ENCODE peak calls at places on chromosomes 11 and 22, in nine cellular contexts. One of them, this sample, is unnamed.

GRCh38 chr11:73241300-73241699 is 23.2 kb downstream of the P2RY2 start:
- DNase-seq in H1: no peak
- DNase-seq in retinal pigment epithelial cell: no peak
- DNase-seq in A549: no peak
- DNase-seq in tibial nerve: no peak
- DNase-seq in HL-60: no peak
- DNase-seq in mucosa of descending colon: peak; percentile 1
- DNase-seq in endothelial cell: no peak
- DNase-seq in nephron progenitor cell: no peak
- DNase-seq in this sample: no peak

GRCh38 chr11:26188559-26188958 is 143.4 kb upstream of the ANO3 start:
- DNase-seq in endothelial cell: no peak
- DNase-seq in retinal pigment epithelial cell: peak; percentile 16
- DNase-seq in A549: no peak
- DNase-seq in HL-60: no peak
- DNase-seq in mucosa of descending colon: no peak
- DNase-seq in nephron progenitor cell: no peak
- DNase-seq in tibial nerve: no peak
- DNase-seq in H1: no peak
- DNase-seq in this sample: no peak

GRCh38 chr22:48578138-48579034 is 1249.3 kb downstream of the BRD1 start:
- DNase-seq in tibial nerve: no peak
- DNase-seq in A549: no peak
- DNase-seq in retinal pigment epithelial cell: no peak
- DNase-seq in mucosa of descending colon: no peak
- DNase-seq in HL-60: no peak
- DNase-seq in endothelial cell: no peak
- DNase-seq in nephron progenitor cell: no peak
- DNase-seq in H1: no peak
- DNase-seq in this sample: no peak

GRCh38 chr11:122690801-122691649 is 35.5 kb downstream of the UBASH3B start:
- DNase-seq in H1: no peak
- DNase-seq in tibial nerve: no peak
- DNase-seq in retinal pigment epithelial cell: no peak
- DNase-seq in mucosa of descending colon: no peak
- DNase-seq in A549: no peak
- DNase-seq in nephron progenitor cell: no peak
- DNase-seq in HL-60: peak; percentile 90
- DNase-seq in endothelial cell: no peak
- DNase-seq in this sample: no peak

GRCh38 chr11:57483570-57483934 is 23.2 kb downstream of the RTN4RL2 start:
- DNase-seq in nephron progenitor cell: no peak
- DNase-seq in HL-60: no peak
- DNase-seq in mucosa of descending colon: no peak
- DNase-seq in endothelial cell: no peak
- DNase-seq in tibial nerve: no peak
- DNase-seq in retinal pigment epithelial cell: no peak
- DNase-seq in A549: no peak
- DNase-seq in H1: no peak
- DNase-seq in this sample: no peak

GRCh38 chr22:44426981-44427380 is 71.1 kb downstream of the RTL6 start:
- DNase-seq in tibial nerve: no peak
- DNase-seq in H1: no peak
- DNase-seq in endothelial cell: no peak
- DNase-seq in HL-60: no peak
- DNase-seq in nephron progenitor cell: no peak
- DNase-seq in A549: no peak
- DNase-seq in mucosa of descending colon: peak; percentile 4
- DNase-seq in retinal pigment epithelial cell: no peak
- DNase-seq in this sample: no peak

GRCh38 chr11:46381046-46381835 is at the start of gene MDK:
- DNase-seq in endothelial cell: peak; percentile 69
- DNase-seq in tibial nerve: no peak
- DNase-seq in nephron progenitor cell: peak; percentile 76
- DNase-seq in H1: no peak
- DNase-seq in A549: no peak
- DNase-seq in retinal pigment epithelial cell: no peak
- DNase-seq in mucosa of descending colon: peak; percentile 65
- DNase-seq in HL-60: no peak
- DNase-seq in this sample: no peak

GRCh38 chr11:69674886-69675714 is at the start of gene LTO1:
- DNase-seq in A549: peak; percentile 98
- DNase-seq in mucosa of descending colon: peak; percentile 98
- DNase-seq in endothelial cell: peak; percentile 98
- DNase-seq in HL-60: peak; percentile 93
- DNase-seq in H1: peak; percentile 85
- DNase-seq in nephron progenitor cell: peak; percentile 98
- DNase-seq in tibial nerve: peak; percentile 92
- DNase-seq in retinal pigment epithelial cell: peak; percentile 72
- DNase-seq in this sample: peak; percentile 98

GRCh38 chr11:83759148-83759547 is 473.0 kb upstream of the CCDC90B start:
- DNase-seq in A549: no peak
- DNase-seq in nephron progenitor cell: no peak
- DNase-seq in H1: no peak
- DNase-seq in HL-60: no peak
- DNase-seq in endothelial cell: no peak
- DNase-seq in retinal pigment epithelial cell: no peak
- DNase-seq in mucosa of descending colon: no peak
- DNase-seq in tibial nerve: no peak
- DNase-seq in this sample: no peak

GRCh38 chr11:109945626-109946321 is 147.4 kb upstream of the ZC3H12C start:
- DNase-seq in nephron progenitor cell: no peak
- DNase-seq in A549: no peak
- DNase-seq in endothelial cell: no peak
- DNase-seq in tibial nerve: no peak
- DNase-seq in mucosa of descending colon: no peak
- DNase-seq in H1: no peak
- DNase-seq in retinal pigment epithelial cell: no peak
- DNase-seq in HL-60: no peak
- DNase-seq in this sample: no peak

GRCh38 chr22:49853981-49854791 is 542 bp downstream of the ZBED4 start:
- DNase-seq in H1: no peak
- DNase-seq in HL-60: peak; percentile 45
- DNase-seq in retinal pigment epithelial cell: no peak
- DNase-seq in endothelial cell: peak; percentile 35
- DNase-seq in tibial nerve: no peak
- DNase-seq in mucosa of descending colon: peak; percentile 69
- DNase-seq in nephron progenitor cell: peak; percentile 53
- DNase-seq in A549: peak; percentile 21
- DNase-seq in this sample: no peak

GRCh38 chr22:35348703-35349102 is 32.2 kb upstream of the HMOX1 start:
- DNase-seq in A549: no peak
- DNase-seq in retinal pigment epithelial cell: no peak
- DNase-seq in H1: no peak
- DNase-seq in endothelial cell: no peak
- DNase-seq in HL-60: no peak
- DNase-seq in tibial nerve: no peak
- DNase-seq in nephron progenitor cell: no peak
- DNase-seq in mucosa of descending colon: no peak
- DNase-seq in this sample: no peak

GRCh38 chr11:45233121-45233803 is 52.9 kb downstream of the SYT13 start:
- DNase-seq in A549: peak; percentile 61
- DNase-seq in retinal pigment epithelial cell: no peak
- DNase-seq in mucosa of descending colon: peak; percentile 82
- DNase-seq in H1: peak; percentile 53
- DNase-seq in nephron progenitor cell: peak; percentile 83
- DNase-seq in endothelial cell: peak; percentile 87
- DNase-seq in tibial nerve: peak; percentile 47
- DNase-seq in HL-60: peak; percentile 53
- DNase-seq in this sample: peak; percentile 91

DNA sequence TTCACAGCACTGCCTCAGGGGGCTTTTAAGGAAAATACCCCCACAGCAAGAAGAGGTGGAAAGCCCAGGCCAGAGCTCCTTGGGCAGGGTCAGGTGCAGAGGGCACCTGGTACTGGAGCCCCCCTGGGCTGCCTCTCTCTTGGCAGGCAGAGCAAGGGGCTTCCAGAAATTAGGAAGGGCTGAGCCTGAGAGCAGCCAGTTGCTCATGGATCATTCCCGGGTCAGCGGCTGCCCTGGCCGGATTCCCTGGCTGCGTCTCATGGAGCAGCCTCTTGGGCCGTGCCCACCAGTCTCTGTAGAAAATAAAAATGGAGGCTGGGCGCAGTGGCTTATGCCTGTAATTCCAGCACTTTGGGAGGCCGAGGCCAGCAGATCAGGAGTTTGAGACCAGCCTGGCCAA is 10.3 kb upstream of the OMP start:
- DNase-seq in mucosa of descending colon: peak; percentile 29
- DNase-seq in retinal pigment epithelial cell: no peak
- DNase-seq in endothelial cell: no peak
- DNase-seq in tibial nerve: no peak
- DNase-seq in A549: no peak
- DNase-seq in nephron progenitor cell: no peak
- DNase-seq in HL-60: no peak
- DNase-seq in H1: no peak
- DNase-seq in this sample: no peak
- TF ChIP-seq CTCF in mucosa of descending colon: no peak
- TF ChIP-seq CTCF in retinal pigment epithelial cell: no peak
- TF ChIP-seq CTCF in endothelial cell: no peak
- TF ChIP-seq CTCF in tibial nerve: no peak
- TF ChIP-seq CTCF in A549: no peak
- TF ChIP-seq CTCF in nephron progenitor cell: no peak
- TF ChIP-seq CTCF in HL-60: no peak
- TF ChIP-seq CTCF in H1: no peak
- TF ChIP-seq CTCF in this sample: no peak

GRCh38 chr22:36935694-36936093 is 22.3 kb downstream of the CSF2RB start:
- DNase-seq in endothelial cell: no peak
- DNase-seq in nephron progenitor cell: no peak
- DNase-seq in A549: no peak
- DNase-seq in HL-60: no peak
- DNase-seq in tibial nerve: no peak
- DNase-seq in mucosa of descending colon: no peak
- DNase-seq in retinal pigment epithelial cell: no peak
- DNase-seq in H1: no peak
- DNase-seq in this sample: no peak
- TF ChIP-seq CTCF in endothelial cell: no peak
- TF ChIP-seq CTCF in nephron progenitor cell: no peak
- TF ChIP-seq CTCF in A549: no peak
- TF ChIP-seq CTCF in HL-60: no peak
- TF ChIP-seq CTCF in tibial nerve: no peak
- TF ChIP-seq CTCF in mucosa of descending colon: no peak
- TF ChIP-seq CTCF in retinal pigment epithelial cell: no peak
- TF ChIP-seq CTCF in H1: no peak
- TF ChIP-seq CTCF in this sample: no peak

DNA sequence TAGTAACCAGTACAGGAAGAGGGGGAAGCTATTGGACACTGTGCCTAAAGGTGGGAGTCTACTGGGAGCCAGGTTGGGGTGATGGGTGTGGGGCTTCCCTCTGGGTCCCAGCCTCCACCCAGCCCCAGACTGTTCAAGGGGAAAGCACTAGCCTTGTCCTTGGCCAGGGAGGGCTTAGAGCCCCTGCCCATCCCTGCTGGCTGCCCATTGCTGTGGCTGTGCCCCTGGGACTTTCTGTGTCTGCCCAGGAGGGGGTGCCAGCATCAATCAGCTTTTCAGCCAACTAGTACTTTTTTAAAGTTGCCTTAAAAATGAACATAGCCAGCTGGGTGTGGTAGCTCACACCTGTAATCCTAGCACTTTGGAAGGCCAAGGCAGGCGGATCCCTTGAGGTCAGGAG is 19.9 kb downstream of the INCENP start:
- DNase-seq in endothelial cell: no peak
- DNase-seq in H1: no peak
- DNase-seq in nephron progenitor cell: no peak
- DNase-seq in HL-60: no peak
- DNase-seq in retinal pigment epithelial cell: no peak
- DNase-seq in mucosa of descending colon: no peak
- DNase-seq in A549: no peak
- DNase-seq in tibial nerve: peak; percentile 2
- DNase-seq in this sample: no peak
- TF ChIP-seq CTCF in endothelial cell: no peak
- TF ChIP-seq CTCF in H1: no peak
- TF ChIP-seq CTCF in nephron progenitor cell: no peak
- TF ChIP-seq CTCF in HL-60: no peak
- TF ChIP-seq CTCF in retinal pigment epithelial cell: peak; percentile 41
- TF ChIP-seq CTCF in mucosa of descending colon: no peak
- TF ChIP-seq CTCF in A549: no peak
- TF ChIP-seq CTCF in tibial nerve: no peak
- TF ChIP-seq CTCF in this sample: no peak

GRCh38 chr11:112665291-112665690 is 295.9 kb upstream of the NCAM1 start:
- DNase-seq in A549: no peak
- DNase-seq in retinal pigment epithelial cell: no peak
- DNase-seq in HL-60: no peak
- DNase-seq in H1: no peak
- DNase-seq in tibial nerve: no peak
- DNase-seq in endothelial cell: no peak
- DNase-seq in nephron progenitor cell: no peak
- DNase-seq in mucosa of descending colon: no peak
- DNase-seq in this sample: no peak

GRCh38 chr11:112661571-112661970 is 299.6 kb upstream of the NCAM1 start:
- DNase-seq in mucosa of descending colon: no peak
- DNase-seq in H1: no peak
- DNase-seq in nephron progenitor cell: no peak
- DNase-seq in HL-60: no peak
- DNase-seq in endothelial cell: no peak
- DNase-seq in retinal pigment epithelial cell: no peak
- DNase-seq in tibial nerve: no peak
- DNase-seq in A549: no peak
- DNase-seq in this sample: no peak

GRCh38 chr11:112662554-112662953 is 298.7 kb upstream of the NCAM1 start:
- DNase-seq in retinal pigment epithelial cell: no peak
- DNase-seq in mucosa of descending colon: no peak
- DNase-seq in nephron progenitor cell: no peak
- DNase-seq in tibial nerve: no peak
- DNase-seq in A549: no peak
- DNase-seq in endothelial cell: no peak
- DNase-seq in H1: no peak
- DNase-seq in HL-60: no peak
- DNase-seq in this sample: no peak

GRCh38 chr11:112666253-112666652 is 295.0 kb upstream of the NCAM1 start:
- DNase-seq in A549: no peak
- DNase-seq in HL-60: no peak
- DNase-seq in retinal pigment epithelial cell: no peak
- DNase-seq in endothelial cell: no peak
- DNase-seq in tibial nerve: no peak
- DNase-seq in H1: no peak
- DNase-seq in nephron progenitor cell: no peak
- DNase-seq in mucosa of descending colon: no peak
- DNase-seq in this sample: no peak

DNA sequence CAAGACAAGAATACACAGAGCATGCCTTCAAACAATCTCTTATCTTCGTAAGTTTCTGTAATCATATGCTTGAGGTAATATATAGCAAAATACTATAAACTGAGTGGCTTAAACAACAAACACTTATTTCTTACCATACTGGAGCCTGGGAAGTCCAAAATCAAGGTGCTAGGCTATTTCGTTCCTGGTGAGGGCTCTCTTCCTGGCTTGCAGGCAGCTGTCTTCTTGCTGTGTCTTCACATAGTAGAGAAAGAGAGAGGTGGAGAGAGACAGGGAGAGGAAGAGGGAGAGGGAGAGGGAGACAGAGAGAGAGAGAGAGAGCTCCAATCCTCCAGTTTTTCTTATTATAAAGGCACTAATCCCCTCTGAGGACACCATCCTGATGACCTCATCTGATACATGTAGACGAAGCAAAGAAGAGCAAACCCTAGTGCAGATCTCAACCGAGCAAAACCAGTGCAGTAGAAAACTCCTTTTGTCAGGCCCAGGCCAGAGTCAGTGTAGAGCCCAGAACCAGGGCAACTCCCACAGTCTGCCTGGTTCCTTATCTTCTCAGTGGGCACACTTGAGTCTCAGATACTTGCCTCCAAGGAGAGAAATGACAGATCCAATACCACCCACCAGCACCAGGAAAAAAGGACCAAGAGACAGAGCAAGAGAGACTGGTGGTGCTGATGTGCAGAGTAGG is 297.1 kb upstream of the NCAM1 start:
- DNase-seq in A549: no peak
- DNase-seq in endothelial cell: no peak
- DNase-seq in retinal pigment epithelial cell: no peak
- DNase-seq in mucosa of descending colon: no peak
- DNase-seq in HL-60: no peak
- DNase-seq in tibial nerve: no peak
- DNase-seq in nephron progenitor cell: no peak
- DNase-seq in H1: no peak
- DNase-seq in this sample: no peak
- TF ChIP-seq CTCF in A549: no peak
- TF ChIP-seq CTCF in endothelial cell: no peak
- TF ChIP-seq CTCF in retinal pigment epithelial cell: no peak
- TF ChIP-seq CTCF in mucosa of descending colon: no peak
- TF ChIP-seq CTCF in HL-60: no peak
- TF ChIP-seq CTCF in tibial nerve: no peak
- TF ChIP-seq CTCF in nephron progenitor cell: no peak
- TF ChIP-seq CTCF in H1: peak; percentile 35
- TF ChIP-seq CTCF in this sample: no peak

This sample was measured in D721Med.